ENCODE peak calls at places on chromosomes 3 and 15, in ten cellular contexts. L, E, Z, U, V, H, Y, N, M and Q are unnamed samples.

GRCh38 chr15:75884041-75884440 is 19.6 kb upstream of the FBXO22 start:
- DNase-seq in V (peak; percentile 57), Y (no peak), N (no peak), U (no peak), H (no peak), Z (no peak), E (no peak), L (no peak), M (no peak), Q (no peak)

GRCh38 chr3:45368382-45368781 is 20.0 kb upstream of the LARS2 start:
- DNase-seq in N (no peak), E (no peak), U (no peak), Z (no peak), H (no peak), M (no peak), L (no peak), V (no peak), Y (no peak), Q (no peak)

GRCh38 chr3:158085358-158085757 is 20.9 kb downstream of the SHOX2 start:
- DNase-seq in N (no peak), L (no peak), H (no peak), Z (no peak), M (no peak), U (no peak), E (no peak), V (no peak), Y (no peak), Q (no peak)

GRCh38 chr3:191502583-191502982 is 41.6 kb downstream of the PYDC2 start:
- DNase-seq in N (no peak), Y (no peak), H (no peak), Z (no peak), V (no peak), E (no peak), M (peak; percentile 10), L (no peak), U (no peak), Q (no peak)

GRCh38 chr3:189041482-189042090 is 130.2 kb upstream of the TPRG1 start:
- DNase-seq in V (peak; percentile 37), N (peak; percentile 66), U (peak; percentile 62), Z (no peak), H (peak; percentile 85), M (peak; percentile 32), E (peak; percentile 74), Y (peak; percentile 58), L (no peak), Q (peak; percentile 39)

GRCh38 chr3:193783166-193783896 is 190.3 kb downstream of the OPA1 start:
- DNase-seq in E (no peak), N (no peak), Z (no peak), U (no peak), Y (no peak), H (no peak), L (no peak), V (no peak), M (no peak), Q (no peak)

GRCh38 chr3:71754610-71755253 is 1.1 kb downstream of the GPR27 start:
- DNase-seq in V (no peak), U (no peak), M (peak; percentile 3), H (peak; percentile 5), Y (no peak), E (no peak), N (no peak), Z (no peak), L (no peak), Q (no peak)

GRCh38 chr15:97875513-97876285 is 84.8 kb upstream of the ARRDC4 start:
- DNase-seq in U (no peak), V (no peak), Z (no peak), E (no peak), N (no peak), Y (no peak), H (peak; percentile 5), L (no peak), M (no peak), Q (no peak)

GRCh38 chr3:124260206-124260915 is 268.4 kb upstream of the ROPN1 start:
- DNase-seq in N (no peak), V (peak; percentile 84), L (peak; percentile 71), M (no peak), U (no peak), Y (no peak), E (no peak), H (no peak), Z (no peak), Q (no peak)

GRCh38 chr3:11009898-11010297 is 17.4 kb downstream of the SLC6A1 start:
- DNase-seq in L (no peak), H (no peak), V (no peak), E (no peak), N (no peak), Z (no peak), M (no peak), Y (no peak), U (no peak), Q (no peak)

GRCh38 chr3:42345811-42346210 is 64.6 kb downstream of the LYZL4 start:
- DNase-seq in M (no peak), Z (no peak), L (no peak), Y (no peak), H (peak; percentile 7), V (no peak), N (peak; percentile 9), U (no peak), E (no peak), Q (no peak)

GRCh38 chr3:135147657-135148056 is 352.6 kb downstream of the EPHB1 start:
- DNase-seq in H (no peak), N (no peak), U (no peak), E (no peak), Y (no peak), M (peak; percentile 53), L (no peak), V (no peak), Z (no peak), Q (no peak)